ENCODE peak calls at places on chromosomes 7 and 10, in six cellular contexts. X, T, F, J, V and Q are unnamed samples.

GRCh38 chr7:137873524-137873923 is 26.8 kb upstream of the DGKI start:
- DNase-seq in X (no peak), T (no peak), F (no peak), J (no peak), V (no peak), Q (no peak)

GRCh38 chr10:59678884-59679301 is 30.8 kb downstream of the SLC16A9 start:
- DNase-seq in X (no peak), T (peak), F (no peak), J (no peak), V (no peak), Q (peak)

GRCh38 chr10:70907619-70908425 is 19.5 kb upstream of the PCBD1 start:
- DNase-seq in X (no peak), T (peak), F (no peak), J (peak), V (no peak), Q (no peak)

GRCh38 chr10:51029172-51029641 is 45.1 kb upstream of the PRKG1 start:
- DNase-seq in X (no peak), T (no peak), F (no peak), J (no peak), V (no peak), Q (no peak)

GRCh38 chr7:93914581-93915066 is 6.9 kb upstream of the GNG11 start:
- DNase-seq in X (no peak), T (no peak), F (no peak), J (peak), V (no peak), Q (peak)

GRCh38 chr10:13701157-13701919 is 114.6 kb downstream of the PRPF18 start:
- DNase-seq in X (no peak), T (no peak), F (no peak), J (no peak), V (no peak), Q (no peak)

GRCh38 chr10:10138685-10139084 is 879.0 kb upstream of the CELF2 start:
- DNase-seq in X (no peak), T (no peak), F (peak), J (no peak), V (no peak), Q (no peak)

GRCh38 chr7:137953692-137954470 is 48.0 kb downstream of the CREB3L2 start:
- DNase-seq in X (no peak), T (peak), F (no peak), J (no peak), V (no peak), Q (peak)

GRCh38 chr7:29588900-29589696 is 25.5 kb downstream of the PRR15 start:
- DNase-seq in X (peak), T (peak), F (peak), J (no peak), V (no peak), Q (peak)

GRCh38 chr7:114175140-114175539 is 239.5 kb upstream of the FOXP2 start:
- DNase-seq in X (no peak), T (no peak), F (no peak), J (no peak), V (no peak), Q (no peak)

GRCh38 chr7:20776942-20777341 is 9.7 kb downstream of the SP8 start:
- DNase-seq in X (no peak), T (no peak), F (no peak), J (no peak), V (no peak), Q (no peak)

GRCh38 chr10:131088619-131089018 is 222.9 kb downstream of the TCERG1L start:
- DNase-seq in X (no peak), T (no peak), F (no peak), J (no peak), V (no peak), Q (no peak)

GRCh38 chr7:1843271-1843861 is 173.3 kb downstream of the ELFN1 start:
- DNase-seq in X (no peak), T (no peak), F (no peak), J (no peak), V (peak), Q (no peak)

GRCh38 chr7:144027070-144027469 is 21.7 kb upstream of the OR2A5 start:
- DNase-seq in X (no peak), T (no peak), F (peak), J (no peak), V (no peak), Q (peak)

GRCh38 chr10:92811986-92812385 is 36.3 kb upstream of the EXOC6 start:
- DNase-seq in X (no peak), T (no peak), F (no peak), J (no peak), V (no peak), Q (peak)

GRCh38 chr10:31100662-31101061 is 69.0 kb upstream of the ZNF438 start:
- DNase-seq in X (no peak), T (no peak), F (no peak), J (no peak), V (no peak), Q (no peak)

GRCh38 chr10:102118867-102119266 is 1.3 kb downstream of the LDB1 start:
- DNase-seq in X (peak), T (peak), F (peak), J (peak), V (peak), Q (peak)

GRCh38 chr10:75678527-75678926 is 247.1 kb downstream of the LRMDA start:
- DNase-seq in X (no peak), T (no peak), F (no peak), J (no peak), V (no peak), Q (no peak)

GRCh38 chr10:132961-133898 is 2.0 kb upstream of the ZMYND11 start:
- DNase-seq in X (no peak), T (no peak), F (peak), J (no peak), V (no peak), Q (peak)

GRCh38 chr7:23012186-23012585 is 1.7 kb downstream of the HYCC1 start:
- DNase-seq in X (no peak), T (no peak), F (no peak), J (no peak), V (no peak), Q (peak)

GRCh38 chr10:86066696-86067095 is 299.9 kb downstream of the GRID1 start:
- DNase-seq in X (no peak), T (no peak), F (no peak), J (no peak), V (no peak), Q (no peak)

GRCh38 chr10:21330628-21331020 is 194.9 kb downstream of the SKIDA1 start:
- DNase-seq in X (no peak), T (no peak), F (no peak), J (no peak), V (no peak), Q (peak)

GRCh38 chr7:137877301-137877700 is 30.5 kb upstream of the DGKI start:
- DNase-seq in X (no peak), T (no peak), F (no peak), J (no peak), V (no peak), Q (no peak)

DNA sequence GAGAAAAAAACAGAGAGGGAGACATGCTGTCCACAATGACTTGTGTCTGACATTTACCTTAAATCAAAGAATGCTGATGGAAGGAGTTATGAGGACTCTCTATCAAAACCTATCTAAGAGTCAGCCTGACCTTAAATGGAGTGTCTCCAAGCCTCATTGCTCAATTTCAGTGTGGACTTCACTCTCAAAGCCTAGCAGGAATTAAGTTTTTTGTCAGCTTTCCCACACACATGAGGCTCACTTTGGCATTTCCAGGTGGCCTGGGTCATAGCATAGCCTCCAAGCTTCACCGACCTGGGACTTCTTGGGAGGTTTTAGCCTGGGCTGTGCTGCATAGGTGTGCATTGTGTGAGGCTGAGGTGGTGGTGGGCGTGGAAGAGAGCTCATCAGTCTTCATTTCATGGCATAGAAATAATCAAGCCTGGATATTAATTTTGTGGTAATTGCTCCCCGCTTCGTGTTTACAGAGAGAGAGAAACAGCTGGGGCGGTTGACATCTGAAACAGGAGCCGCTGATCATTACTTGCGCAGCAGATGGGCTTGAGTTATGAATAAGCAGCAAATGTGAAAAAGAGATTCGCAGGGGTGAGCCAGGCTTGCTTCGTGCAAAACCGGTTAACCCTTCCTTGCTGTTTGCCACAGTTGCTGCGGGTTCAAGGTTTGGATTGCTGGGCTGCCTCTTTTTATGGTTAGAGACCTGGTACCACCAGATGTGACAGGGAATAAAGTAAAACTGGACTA is 647.8 kb downstream of the INHBA start:
- DNase-seq in X (no peak), T (no peak), F (no peak), J (no peak), V (no peak), Q (no peak)
- H3K27ac ChIP-seq in X (no peak), T (no peak), F (no peak), J (no peak), V (no peak), Q (no peak)

DNA sequence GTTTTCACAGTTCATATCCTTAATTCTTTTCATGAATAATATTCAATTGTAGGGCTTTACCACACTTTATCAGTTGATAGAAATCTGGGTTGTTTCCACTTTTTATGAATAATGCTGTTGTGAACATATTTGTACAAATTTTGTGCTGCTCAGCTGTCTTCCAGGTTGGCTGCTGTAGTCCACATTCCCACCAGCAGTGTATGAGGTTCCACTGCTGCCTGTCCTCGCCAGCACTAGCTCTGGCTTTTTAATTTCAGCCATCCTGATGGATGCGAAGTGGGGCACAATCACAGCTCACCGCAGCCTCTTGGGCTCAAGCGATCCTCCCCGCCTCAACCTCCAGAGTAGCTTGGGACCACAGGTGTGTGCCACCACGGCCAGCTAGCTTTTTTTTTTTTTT is 32.8 kb downstream of the NUDT5 start:
- DNase-seq in X (no peak), T (no peak), F (no peak), J (no peak), V (no peak), Q (no peak)
- H3K4me3 ChIP-seq in X (no peak), T (no peak), F (no peak), J (no peak), V (no peak), Q (no peak)

GRCh38 chr7:90512841-90513254 is 43.4 kb downstream of the PTTG1IP2 start:
- DNase-seq in X (no peak), T (no peak), F (no peak), J (no peak), V (no peak), Q (no peak)
- H3K27ac ChIP-seq in X (no peak), T (no peak), F (no peak), J (no peak), V (no peak), Q (no peak)

GRCh38 chr7:43590862-43591550 is 8.1 kb downstream of the STK17A start:
- DNase-seq in X (peak), T (no peak), F (no peak), J (no peak), V (no peak), Q (no peak)

GRCh38 chr7:43586251-43586900 is 3.5 kb downstream of the STK17A start:
- DNase-seq in X (peak), T (no peak), F (no peak), J (no peak), V (no peak), Q (peak)

GRCh38 chr7:43589728-43590127 is 6.8 kb downstream of the STK17A start:
- DNase-seq in X (no peak), T (no peak), F (no peak), J (no peak), V (no peak), Q (no peak)

GRCh38 chr7:43589133-43589478 is 6.2 kb downstream of the STK17A start:
- DNase-seq in X (no peak), T (no peak), F (no peak), J (no peak), V (no peak), Q (no peak)

GRCh38 chr7:43588477-43589132 is 5.7 kb downstream of the STK17A start:
- DNase-seq in X (no peak), T (no peak), F (no peak), J (no peak), V (no peak), Q (no peak)
- H3K4me3 ChIP-seq in X (peak), T (no peak), F (no peak), J (no peak), V (no peak), Q (no peak)

GRCh38 chr10:67802767-67803538 is 35.0 kb downstream of the DNAJC12 start:
- DNase-seq in X (no peak), T (no peak), F (no peak), J (no peak), V (no peak), Q (no peak)
- H3K27ac ChIP-seq in X (no peak), T (no peak), F (no peak), J (no peak), V (no peak), Q (no peak)

DNA sequence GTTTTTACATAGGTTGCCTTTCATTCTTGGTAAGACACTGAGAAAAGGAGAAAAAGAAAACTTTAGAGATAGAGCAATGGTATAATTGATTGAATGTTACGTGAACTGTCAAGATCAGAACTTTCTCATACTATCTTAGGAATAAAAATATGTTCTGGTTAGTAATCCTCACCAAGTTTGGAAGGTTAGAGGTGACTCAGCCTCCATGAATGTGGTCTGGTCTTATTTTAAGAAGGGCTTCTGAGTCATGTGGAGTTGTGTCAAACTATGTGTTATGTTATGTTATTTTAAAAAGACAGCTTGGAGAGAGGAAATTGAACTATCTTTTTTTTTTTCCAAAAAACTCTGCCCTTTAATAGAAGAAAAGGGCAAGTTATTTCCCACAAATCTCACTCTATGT is 458.6 kb upstream of the KLF6 start:
- DNase-seq in X (no peak), T (no peak), F (no peak), J (no peak), V (no peak), Q (peak)
- H3K4me3 ChIP-seq in X (no peak), T (no peak), F (no peak), J (peak), V (peak), Q (no peak)

DNA sequence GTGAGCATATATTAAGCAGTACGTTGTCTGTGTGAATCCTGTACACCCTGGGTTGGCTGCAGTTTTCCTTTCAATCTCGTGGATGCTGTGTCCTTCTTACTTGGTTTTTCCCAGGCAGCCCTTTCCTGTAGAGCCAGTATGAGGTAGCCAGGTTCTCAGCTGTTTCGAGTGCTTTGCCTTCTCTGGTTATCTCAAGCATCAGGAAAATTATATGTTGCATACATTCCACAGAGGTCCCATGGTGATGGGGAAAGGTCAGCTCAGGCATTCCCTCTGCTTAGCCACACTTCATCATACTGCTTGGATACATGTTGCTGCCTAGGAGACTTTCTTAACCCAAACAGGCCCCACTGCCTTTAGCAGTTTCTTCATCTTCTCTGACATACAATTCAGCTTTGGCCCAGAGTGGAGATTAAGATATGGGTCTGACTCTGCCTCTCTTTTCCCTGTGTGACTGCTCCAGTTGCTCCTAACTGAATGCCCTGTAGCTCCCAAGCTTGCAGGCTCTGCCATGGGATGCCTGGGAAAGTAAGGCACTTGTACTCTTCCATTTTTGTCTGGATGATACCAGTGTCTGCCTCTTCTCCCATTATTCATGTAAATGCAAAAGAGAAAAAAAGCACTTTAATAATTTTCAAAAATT is 11.3 kb downstream of the GNAI1 start:
- DNase-seq in X (no peak), T (no peak), F (no peak), J (no peak), V (no peak), Q (peak)
- H3K27ac ChIP-seq in X (no peak), T (peak), F (no peak), J (no peak), V (no peak), Q (no peak)

GRCh38 chr7:66152538-66153191 is 38.0 kb downstream of the CRCP start:
- DNase-seq in X (no peak), T (no peak), F (no peak), J (no peak), V (no peak), Q (peak)
- H3K4me3 ChIP-seq in X (no peak), T (no peak), F (no peak), J (no peak), V (peak), Q (no peak)

DNA sequence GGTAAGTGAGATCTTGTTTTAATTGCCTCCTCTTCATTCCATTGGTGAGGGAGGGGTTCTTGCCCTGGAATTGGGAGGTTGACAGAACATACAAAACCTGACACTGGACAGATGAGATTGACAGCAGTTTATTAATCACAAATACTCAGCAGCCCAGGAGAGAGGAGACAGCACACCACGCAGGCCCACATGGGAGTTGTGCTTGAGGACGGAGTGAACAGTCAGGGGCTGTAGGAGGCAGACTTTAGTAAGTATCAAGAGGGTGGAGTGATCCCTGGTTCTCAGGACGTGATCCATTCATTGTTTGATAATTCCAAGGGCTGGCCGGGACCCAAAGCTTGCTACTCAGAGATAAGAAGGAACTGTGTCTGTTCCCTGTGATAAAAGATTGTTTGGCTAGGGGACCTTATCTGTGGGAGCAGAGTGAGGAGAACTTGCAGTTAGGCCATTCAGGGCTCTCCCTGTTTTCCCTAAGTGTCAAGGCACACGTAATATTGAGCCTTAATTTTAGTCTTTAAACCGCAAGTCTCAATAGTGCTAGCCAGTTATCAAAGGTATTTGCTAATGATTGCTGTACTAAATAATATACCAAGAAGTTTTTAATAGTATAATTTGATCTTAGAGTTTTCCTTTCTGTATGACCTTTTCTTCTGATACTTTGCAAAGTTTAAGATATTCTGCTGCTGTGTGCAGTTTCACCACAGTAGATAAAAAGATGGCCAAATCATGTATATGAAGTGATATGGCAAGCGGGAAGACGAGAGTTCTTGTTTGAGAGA is 14.5 kb downstream of the CAPZA2 start:
- DNase-seq in X (no peak), T (peak), F (no peak), J (peak), V (peak), Q (peak)
- H3K27ac ChIP-seq in X (no peak), T (peak), F (no peak), J (no peak), V (peak), Q (peak)